ENCODE peak calls at places on chromosomes 2 and 18, in five cellular contexts. One of them, this sample, is unnamed.

GRCh38 chr18:29361843-29362242 is 1184.9 kb upstream of the CDH2 start:
- DNase-seq in GM13977: no peak
- DNase-seq in left ventricle myocardium inferior: no peak
- DNase-seq in psoas muscle: no peak
- DNase-seq in neural crest cell: no peak
- DNase-seq in this sample: peak

GRCh38 chr2:68739261-68740183 is 4.9 kb downstream of the ARHGAP25 start:
- DNase-seq in GM13977: no peak
- DNase-seq in left ventricle myocardium inferior: no peak
- DNase-seq in psoas muscle: no peak
- DNase-seq in neural crest cell: no peak
- DNase-seq in this sample: no peak

GRCh38 chr2:202911513-202912341 is at the start of the genes CARF and WDR12:
- DNase-seq in GM13977: peak
- DNase-seq in left ventricle myocardium inferior: peak
- DNase-seq in psoas muscle: peak
- DNase-seq in neural crest cell: peak
- DNase-seq in this sample: peak

GRCh38 chr2:215280326-215280725 is 31.5 kb upstream of the ATIC start:
- DNase-seq in GM13977: no peak
- DNase-seq in left ventricle myocardium inferior: no peak
- DNase-seq in psoas muscle: no peak
- DNase-seq in neural crest cell: no peak
- DNase-seq in this sample: no peak

GRCh38 chr2:54557601-54558187 is 101.6 kb downstream of the SPTBN1 start:
- DNase-seq in GM13977: peak
- DNase-seq in left ventricle myocardium inferior: peak
- DNase-seq in psoas muscle: peak
- DNase-seq in neural crest cell: peak
- DNase-seq in this sample: peak

GRCh38 chr2:157364257-157364974 is 38.8 kb upstream of the ERMN start:
- DNase-seq in GM13977: peak
- DNase-seq in left ventricle myocardium inferior: no peak
- DNase-seq in psoas muscle: no peak
- DNase-seq in neural crest cell: no peak
- DNase-seq in this sample: no peak

GRCh38 chr2:238883315-238884004 is 35.6 kb downstream of the TWIST2 start:
- DNase-seq in GM13977: no peak
- DNase-seq in left ventricle myocardium inferior: no peak
- DNase-seq in psoas muscle: no peak
- DNase-seq in neural crest cell: no peak
- DNase-seq in this sample: no peak

GRCh38 chr2:118102433-118103082 is 14.3 kb downstream of the INSIG2 start:
- DNase-seq in GM13977: no peak
- DNase-seq in left ventricle myocardium inferior: no peak
- DNase-seq in psoas muscle: no peak
- DNase-seq in neural crest cell: no peak
- DNase-seq in this sample: no peak

GRCh38 chr2:108189316-108189715 is 50.5 kb upstream of the SULT1C3 start:
- DNase-seq in GM13977: no peak
- DNase-seq in left ventricle myocardium inferior: no peak
- DNase-seq in psoas muscle: no peak
- DNase-seq in neural crest cell: no peak
- DNase-seq in this sample: no peak

GRCh38 chr2:161122772-161123530 is 37.3 kb upstream of the TANK start:
- DNase-seq in GM13977: no peak
- DNase-seq in left ventricle myocardium inferior: no peak
- DNase-seq in psoas muscle: no peak
- DNase-seq in neural crest cell: no peak
- DNase-seq in this sample: peak

GRCh38 chr18:25335676-25336075 is 16.3 kb downstream of the ZNF521 start:
- DNase-seq in GM13977: no peak
- DNase-seq in left ventricle myocardium inferior: no peak
- DNase-seq in psoas muscle: no peak
- DNase-seq in neural crest cell: no peak
- DNase-seq in this sample: no peak

GRCh38 chr2:209049608-209050007 is 374.2 kb upstream of the MAP2 start:
- DNase-seq in GM13977: no peak
- DNase-seq in left ventricle myocardium inferior: no peak
- DNase-seq in psoas muscle: no peak
- DNase-seq in neural crest cell: no peak
- DNase-seq in this sample: no peak

GRCh38 chr2:216107760-216108159 is 1.4 kb upstream of the XRCC5 start:
- DNase-seq in GM13977: no peak
- DNase-seq in left ventricle myocardium inferior: no peak
- DNase-seq in psoas muscle: no peak
- DNase-seq in neural crest cell: peak
- DNase-seq in this sample: no peak

GRCh38 chr2:99865818-99866676 is 276.3 kb downstream of the AFF3 start:
- DNase-seq in GM13977: no peak
- DNase-seq in left ventricle myocardium inferior: no peak
- DNase-seq in psoas muscle: no peak
- DNase-seq in neural crest cell: no peak
- DNase-seq in this sample: no peak

GRCh38 chr2:222427606-222428320 is 3.4 kb downstream of the SGPP2 start:
- DNase-seq in GM13977: peak
- DNase-seq in left ventricle myocardium inferior: no peak
- DNase-seq in psoas muscle: no peak
- DNase-seq in neural crest cell: no peak
- DNase-seq in this sample: no peak

GRCh38 chr2:207504513-207505171 is 25.1 kb upstream of the CREB1 start:
- DNase-seq in GM13977: no peak
- DNase-seq in left ventricle myocardium inferior: peak
- DNase-seq in psoas muscle: no peak
- DNase-seq in neural crest cell: peak
- DNase-seq in this sample: no peak

GRCh38 chr2:238772635-238773297 is 75.1 kb upstream of the TWIST2 start:
- DNase-seq in GM13977: no peak
- DNase-seq in left ventricle myocardium inferior: no peak
- DNase-seq in psoas muscle: no peak
- DNase-seq in neural crest cell: no peak
- DNase-seq in this sample: no peak

GRCh38 chr2:169072163-169072925 is 3.0 kb downstream of the DHRS9 start:
- DNase-seq in GM13977: no peak
- DNase-seq in left ventricle myocardium inferior: no peak
- DNase-seq in psoas muscle: no peak
- DNase-seq in neural crest cell: no peak
- DNase-seq in this sample: no peak

GRCh38 chr2:224915126-224915525 is 127.1 kb downstream of the DOCK10 start:
- DNase-seq in GM13977: no peak
- DNase-seq in left ventricle myocardium inferior: no peak
- DNase-seq in psoas muscle: no peak
- DNase-seq in neural crest cell: no peak
- DNase-seq in this sample: no peak

GRCh38 chr18:11336241-11336640 is 186.9 kb upstream of the PIEZO2 start:
- DNase-seq in GM13977: no peak
- DNase-seq in left ventricle myocardium inferior: no peak
- DNase-seq in psoas muscle: peak
- DNase-seq in neural crest cell: no peak
- DNase-seq in this sample: no peak

GRCh38 chr2:48284624-48285212 is 245.2 kb upstream of the STON1 start:
- DNase-seq in GM13977: no peak
- DNase-seq in left ventricle myocardium inferior: no peak
- DNase-seq in psoas muscle: no peak
- DNase-seq in neural crest cell: no peak
- DNase-seq in this sample: no peak

GRCh38 chr2:43559391-43560230 is 36.2 kb downstream of the THADA start:
- DNase-seq in GM13977: peak
- DNase-seq in left ventricle myocardium inferior: no peak
- DNase-seq in psoas muscle: no peak
- DNase-seq in neural crest cell: no peak
- DNase-seq in this sample: no peak

GRCh38 chr2:213980883-213981282 is 430.0 kb upstream of the VWC2L start:
- DNase-seq in GM13977: no peak
- DNase-seq in left ventricle myocardium inferior: no peak
- DNase-seq in psoas muscle: no peak
- DNase-seq in neural crest cell: no peak
- DNase-seq in this sample: no peak

GRCh38 chr2:195486987-195487644 is 169.9 kb upstream of the SLC39A10 start:
- DNase-seq in GM13977: no peak
- DNase-seq in left ventricle myocardium inferior: no peak
- DNase-seq in psoas muscle: no peak
- DNase-seq in neural crest cell: no peak
- DNase-seq in this sample: peak

GRCh38 chr2:159982270-159982669 is 80.1 kb downstream of the PLA2R1 start:
- DNase-seq in GM13977: no peak
- DNase-seq in left ventricle myocardium inferior: no peak
- DNase-seq in psoas muscle: peak
- DNase-seq in neural crest cell: no peak
- DNase-seq in this sample: no peak

GRCh38 chr18:79396431-79397287 is 929 bp downstream of the NFATC1 start:
- DNase-seq in GM13977: peak
- DNase-seq in left ventricle myocardium inferior: peak
- DNase-seq in psoas muscle: peak
- DNase-seq in neural crest cell: no peak
- DNase-seq in this sample: no peak

GRCh38 chr18:43563780-43564179 is 286.5 kb upstream of the SYT4 start:
- DNase-seq in GM13977: peak
- DNase-seq in left ventricle myocardium inferior: no peak
- DNase-seq in psoas muscle: no peak
- DNase-seq in neural crest cell: peak
- DNase-seq in this sample: peak

GRCh38 chr18:49859725-49860124 is 46.4 kb upstream of the ACAA2 start:
- DNase-seq in GM13977: no peak
- DNase-seq in left ventricle myocardium inferior: no peak
- DNase-seq in psoas muscle: no peak
- DNase-seq in neural crest cell: no peak
- DNase-seq in this sample: no peak

GRCh38 chr2:191714925-191715324 is 37.0 kb downstream of the NABP1 start:
- DNase-seq in GM13977: no peak
- DNase-seq in left ventricle myocardium inferior: no peak
- DNase-seq in psoas muscle: no peak
- DNase-seq in neural crest cell: no peak
- DNase-seq in this sample: no peak

GRCh38 chr18:52716926-52717325 is 376.9 kb downstream of the DCC start:
- DNase-seq in GM13977: no peak
- DNase-seq in left ventricle myocardium inferior: no peak
- DNase-seq in psoas muscle: no peak
- DNase-seq in neural crest cell: peak
- DNase-seq in this sample: peak

GRCh38 chr2:6186332-6187100 is 494.3 kb downstream of the SOX11 start:
- DNase-seq in GM13977: no peak
- DNase-seq in left ventricle myocardium inferior: peak
- DNase-seq in psoas muscle: no peak
- DNase-seq in neural crest cell: no peak
- DNase-seq in this sample: peak

GRCh38 chr2:6183231-6183630 is 491.0 kb downstream of the SOX11 start:
- DNase-seq in GM13977: no peak
- DNase-seq in left ventricle myocardium inferior: no peak
- DNase-seq in psoas muscle: no peak
- DNase-seq in neural crest cell: no peak
- DNase-seq in this sample: no peak

GRCh38 chr2:6181525-6182270 is 489.5 kb downstream of the SOX11 start:
- DNase-seq in GM13977: no peak
- DNase-seq in left ventricle myocardium inferior: no peak
- DNase-seq in psoas muscle: no peak
- DNase-seq in neural crest cell: no peak
- DNase-seq in this sample: no peak

GRCh38 chr2:6184532-6185302 is 492.5 kb downstream of the SOX11 start:
- DNase-seq in GM13977: no peak
- DNase-seq in left ventricle myocardium inferior: no peak
- DNase-seq in psoas muscle: no peak
- DNase-seq in neural crest cell: peak
- DNase-seq in this sample: no peak
- TF ChIP-seq CTCF in GM13977: no peak
- TF ChIP-seq CTCF in left ventricle myocardium inferior: no peak
- TF ChIP-seq CTCF in psoas muscle: no peak
- TF ChIP-seq CTCF in neural crest cell: no peak
- TF ChIP-seq CTCF in this sample: no peak

GRCh38 chr2:32063310-32064020 is at the start of gene SPAST:
- DNase-seq in GM13977: peak
- DNase-seq in left ventricle myocardium inferior: peak
- DNase-seq in psoas muscle: peak
- DNase-seq in neural crest cell: peak
- DNase-seq in this sample: peak
- TF ChIP-seq CTCF in GM13977: peak
- TF ChIP-seq CTCF in left ventricle myocardium inferior: peak
- TF ChIP-seq CTCF in psoas muscle: peak
- TF ChIP-seq CTCF in neural crest cell: peak
- TF ChIP-seq CTCF in this sample: peak

GRCh38 chr18:31643003-31643402 is 41.4 kb downstream of the B4GALT6 start:
- DNase-seq in GM13977: no peak
- DNase-seq in left ventricle myocardium inferior: no peak
- DNase-seq in psoas muscle: no peak
- DNase-seq in neural crest cell: no peak
- DNase-seq in this sample: no peak
- TF ChIP-seq CTCF in GM13977: no peak
- TF ChIP-seq CTCF in left ventricle myocardium inferior: no peak
- TF ChIP-seq CTCF in psoas muscle: no peak
- TF ChIP-seq CTCF in neural crest cell: no peak
- TF ChIP-seq CTCF in this sample: no peak

DNA sequence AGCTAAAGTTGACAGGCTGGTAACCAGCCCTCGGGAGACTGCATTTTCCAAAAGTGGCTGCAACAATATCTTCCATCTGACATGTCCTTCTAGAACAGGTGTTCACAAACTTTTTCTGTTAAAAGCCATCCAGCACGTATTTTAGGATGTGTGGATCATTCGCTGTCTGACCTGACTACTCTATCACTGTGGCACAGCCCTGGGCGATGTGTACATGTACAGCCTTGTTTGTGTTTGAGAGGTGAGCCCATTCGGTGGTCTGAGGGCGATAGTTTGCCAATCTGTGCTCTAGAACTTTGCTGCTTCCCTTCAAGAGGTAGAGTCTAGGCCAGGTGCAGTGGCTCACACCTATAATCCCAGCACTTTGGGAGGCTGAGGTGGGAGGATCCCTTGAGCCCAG is 166.2 kb downstream of the TGIF1 start:
- DNase-seq in GM13977: no peak
- DNase-seq in left ventricle myocardium inferior: no peak
- DNase-seq in psoas muscle: no peak
- DNase-seq in neural crest cell: no peak
- DNase-seq in this sample: no peak
- TF ChIP-seq CTCF in GM13977: no peak
- TF ChIP-seq CTCF in left ventricle myocardium inferior: no peak
- TF ChIP-seq CTCF in psoas muscle: no peak
- TF ChIP-seq CTCF in neural crest cell: no peak
- TF ChIP-seq CTCF in this sample: no peak

GRCh38 chr2:240437861-240438809 is 2.7 kb downstream of the GPC1 start:
- DNase-seq in GM13977: peak
- DNase-seq in left ventricle myocardium inferior: peak
- DNase-seq in psoas muscle: peak
- DNase-seq in neural crest cell: peak
- DNase-seq in this sample: peak
- TF ChIP-seq CTCF in GM13977: peak
- TF ChIP-seq CTCF in left ventricle myocardium inferior: peak
- TF ChIP-seq CTCF in psoas muscle: peak
- TF ChIP-seq CTCF in neural crest cell: peak
- TF ChIP-seq CTCF in this sample: peak